ENCODE peak calls at places on chromosomes 4 and X, in five cellular contexts. I is brain microvascular endothelial cell, M is Caco-2, B is left ventricle myocardium inferior, D is left lung. X is an unnamed sample.

GRCh38 chrX:139015627-139016026 is 304.1 kb upstream of the FGF13 start:
- DNase-seq in I (no peak), M (no peak), B (no peak), D (no peak), X (no peak)

GRCh38 chrX:46636223-46636622 is 62.7 kb downstream of the CHST7 start:
- DNase-seq in I (no peak), M (no peak), B (no peak), D (no peak), X (no peak)

GRCh38 chr4:88963817-88964216 is 93.2 kb downstream of the FAM13A start:
- DNase-seq in I (no peak), M (no peak), B (no peak), D (no peak), X (peak; percentile 80)

GRCh38 chr4:64465263-64465662 is 56.0 kb upstream of the TECRL start:
- DNase-seq in I (peak; percentile 3), M (no peak), B (no peak), D (no peak), X (peak; percentile 0)

GRCh38 chr4:128394778-128395177 is 107.2 kb upstream of the PGRMC2 start:
- DNase-seq in I (no peak), M (no peak), B (no peak), D (no peak), X (no peak)

GRCh38 chr4:159398236-159398638 is 295.4 kb downstream of the RAPGEF2 start:
- DNase-seq in I (no peak), M (no peak), B (no peak), D (no peak), X (peak; percentile 24)

GRCh38 chr4:81647388-81647787 is 175.7 kb upstream of the RASGEF1B start:
- DNase-seq in I (no peak), M (no peak), B (no peak), D (no peak), X (no peak)

GRCh38 chr4:141058739-141059507 is 74.3 kb downstream of the RNF150 start:
- DNase-seq in I (peak; percentile 27), M (no peak), B (no peak), D (no peak), X (peak; percentile 73)

GRCh38 chr4:122838034-122838433 is 11.4 kb downstream of the FGF2 start:
- DNase-seq in I (no peak), M (no peak), B (no peak), D (no peak), X (no peak)

GRCh38 chr4:61556277-61556676 is 356.2 kb downstream of the ADGRL3 start:
- DNase-seq in I (peak; percentile 5), M (peak; percentile 80), B (no peak), D (no peak), X (no peak)

GRCh38 chr4:80302616-80303223 is 32.8 kb upstream of the CFAP299 start:
- DNase-seq in I (no peak), M (no peak), B (no peak), D (no peak), X (no peak)

GRCh38 chr4:41327770-41328169 is 71.0 kb downstream of the UCHL1 start:
- DNase-seq in I (no peak), M (no peak), B (no peak), D (no peak), X (no peak)

GRCh38 chr4:24750106-24750505 is 45.3 kb upstream of the SOD3 start:
- DNase-seq in I (no peak), M (no peak), B (no peak), D (no peak), X (no peak)

GRCh38 chr4:24752140-24752539 is 43.2 kb upstream of the SOD3 start:
- DNase-seq in I (no peak), M (no peak), B (no peak), D (no peak), X (no peak)

GRCh38 chr4:24754586-24754985 is 40.8 kb upstream of the SOD3 start:
- DNase-seq in I (no peak), M (no peak), B (no peak), D (no peak), X (no peak)

GRCh38 chr4:24748758-24749350 is 46.5 kb upstream of the SOD3 start:
- DNase-seq in I (no peak), M (no peak), B (no peak), D (no peak), X (no peak)

DNA sequence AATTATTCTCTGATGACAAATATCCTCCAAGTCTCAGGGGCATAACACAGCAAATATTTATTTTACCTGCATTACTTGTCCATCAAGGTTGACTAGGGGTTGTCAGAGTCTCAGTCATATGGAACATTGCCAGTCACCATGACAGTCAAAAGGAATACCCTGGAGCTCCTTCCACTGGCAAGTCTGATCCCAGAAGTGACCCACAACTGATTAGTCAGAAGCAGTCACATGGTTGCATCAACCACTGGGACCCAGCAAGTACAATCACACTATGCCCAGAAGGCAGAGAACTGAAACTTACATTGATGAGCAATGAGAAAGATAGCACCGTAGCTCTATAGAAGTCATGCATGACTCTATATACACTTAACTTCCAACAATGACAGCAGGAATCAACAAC is 41.9 kb upstream of the SOD3 start:
- DNase-seq in I (peak; percentile 36), M (no peak), B (no peak), D (no peak), X (no peak)
- TF ChIP-seq CTCF in I (no peak), M (no peak), B (no peak), D (no peak), X (no peak)

GRCh38 chr4:56535915-56536314 is 30.3 kb downstream of the ARL9 start:
- DNase-seq in I (no peak), M (peak; percentile 2), B (no peak), D (no peak), X (no peak)

GRCh38 chr4:56531149-56531770 is 25.7 kb downstream of the ARL9 start:
- DNase-seq in I (no peak), M (no peak), B (no peak), D (no peak), X (no peak)

GRCh38 chr4:56532239-56532638 is 26.6 kb downstream of the ARL9 start:
- DNase-seq in I (no peak), M (no peak), B (no peak), D (no peak), X (no peak)

GRCh38 chr4:56530269-56531148 is 24.9 kb downstream of the ARL9 start:
- DNase-seq in I (peak; percentile 85), M (peak; percentile 82), B (peak; percentile 86), D (peak; percentile 89), X (peak; percentile 78)

DNA sequence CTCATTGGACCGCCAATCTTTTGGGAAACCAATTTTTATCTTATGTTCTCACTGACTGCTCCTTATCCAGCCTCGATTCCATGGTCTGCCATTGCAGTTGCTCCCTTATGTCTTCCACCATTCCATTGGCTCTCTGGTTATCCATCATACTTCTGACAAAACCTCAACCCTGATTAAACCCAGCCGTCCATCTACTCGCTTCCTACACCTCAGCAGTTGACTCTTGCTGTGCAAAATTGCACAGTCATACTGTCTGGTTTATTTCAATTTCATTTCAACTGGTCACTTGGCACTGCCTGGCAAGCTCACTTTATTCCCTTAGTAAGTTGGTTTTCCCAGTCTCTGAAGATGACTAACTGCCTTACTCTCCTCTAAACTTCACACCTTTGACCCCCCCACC is 26.2 kb downstream of the ARL9 start:
- DNase-seq in I (no peak), M (no peak), B (no peak), D (no peak), X (peak; percentile 9)
- H3K4me3 ChIP-seq in I (no peak overlapping the region), M (no peak overlapping the region), B (no peak overlapping the region), D (no peak overlapping the region), X (no peak overlapping the region)

GRCh38 chr4:188903995-188904394 is 764.8 kb downstream of the TRIML1 start:
- DNase-seq in I (no peak), M (no peak), B (no peak), D (no peak), X (peak; percentile 27)
- TF ChIP-seq CTCF in I (peak; percentile 10), M (no peak), B (no peak), D (no peak), X (no peak)

GRCh38 chr4:173524218-173525117 is 5.6 kb downstream of the HAND2 start:
- DNase-seq in I (no peak), M (no peak), B (no peak), D (no peak), X (no peak)

GRCh38 chr4:173521474-173522159 is 8.4 kb downstream of the HAND2 start:
- DNase-seq in I (no peak), M (no peak), B (peak; percentile 63), D (no peak), X (no peak)

GRCh38 chr4:173520921-173521473 is 9.0 kb downstream of the HAND2 start:
- DNase-seq in I (no peak), M (no peak), B (no peak), D (no peak), X (peak; percentile 33)

GRCh38 chr4:173522874-173523395 is 7.1 kb downstream of the HAND2 start:
- DNase-seq in I (no peak), M (no peak), B (peak; percentile 39), D (no peak), X (peak; percentile 62)

DNA sequence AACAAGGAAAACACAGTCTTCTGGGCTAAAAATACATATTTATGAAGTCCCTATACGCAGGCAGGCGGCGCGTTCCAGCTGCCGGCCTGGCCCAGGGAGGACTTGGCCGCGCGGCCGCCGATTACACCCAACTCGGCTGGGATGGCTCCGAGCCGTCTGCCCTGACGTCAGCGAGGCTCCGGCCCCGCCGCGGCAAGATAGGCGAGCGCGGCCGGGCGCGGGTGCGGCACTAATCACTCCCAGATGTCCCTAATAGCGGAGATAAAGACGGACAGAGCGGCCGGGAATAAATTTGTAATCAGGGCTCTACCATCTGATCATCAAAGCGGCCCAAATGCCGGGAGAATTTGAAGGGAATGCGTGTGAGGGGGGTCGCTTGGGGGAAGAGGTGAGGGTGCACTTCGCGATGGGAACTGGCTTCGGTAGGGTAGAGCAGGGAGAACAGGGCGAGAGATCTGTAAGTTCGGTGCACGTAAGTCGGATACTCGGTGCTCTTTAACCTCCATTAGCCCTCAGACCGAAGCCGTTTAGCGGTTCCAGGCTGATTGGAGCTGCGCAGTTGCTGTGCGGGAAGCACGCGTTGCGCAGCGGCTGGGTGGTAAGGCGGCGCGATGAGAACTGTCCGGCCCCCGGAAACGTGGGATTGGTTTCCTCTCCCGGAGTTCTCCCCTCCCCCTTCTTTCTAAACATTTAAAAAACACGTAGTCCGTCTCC is 7.7 kb downstream of the HAND2 start:
- DNase-seq in I (peak; percentile 58), M (no peak), B (peak; percentile 91), D (peak; percentile 62), X (peak; percentile 97)
- H3K4me3 ChIP-seq in I (peak overlapping the region; percentile 47), M (no peak overlapping the region), B (peak overlapping the region; percentile 84), D (peak overlapping the region; percentile 9), X (peak overlapping the region; percentile 56)